ENCODE peak calls at places on chromosomes 3 and 15, in six cellular contexts. Y is MM.1S, W is progenitor cell of endocrine pancreas, C is Panc1, E is A673, I is WTC11. Z is an unnamed sample.

GRCh38 chr3:132071043-132071442 is 36.2 kb upstream of the CPNE4 start:
- DNase-seq in Y (no peak), W (no peak), C (no peak), E (peak), I (no peak), Z (no peak)

GRCh38 chr3:132255041-132255745 is 62.0 kb upstream of the ACP3 start:
- DNase-seq in Y (no peak), W (no peak), C (no peak), E (peak), I (no peak), Z (no peak)

GRCh38 chr3:69865920-69866679 is 126.8 kb downstream of the MITF start:
- DNase-seq in Y (no peak), W (peak), C (no peak), E (no peak), I (peak), Z (no peak)

GRCh38 chr3:50340404-50341329 is at the start of gene RASSF1:
- DNase-seq in Y (no peak), W (no peak), C (no peak), E (no peak), I (peak), Z (peak)

GRCh38 chr3:45199837-45200648 is 26.0 kb downstream of the TMEM158 start:
- DNase-seq in Y (no peak), W (no peak), C (peak), E (peak), I (no peak), Z (no peak)

GRCh38 chr15:93037341-93038063 is 51.5 kb downstream of the RGMA start:
- DNase-seq in Y (no peak), W (no peak), C (no peak), E (no peak), I (peak), Z (no peak)

GRCh38 chr3:155525324-155525833 is 219.5 kb downstream of the PLCH1 start:
- DNase-seq in Y (no peak), W (no peak), C (no peak), E (no peak), I (no peak), Z (no peak)

GRCh38 chr3:58751235-58751634 is 84.7 kb upstream of the FAM3D start:
- DNase-seq in Y (no peak), W (no peak), C (no peak), E (no peak), I (no peak), Z (no peak)

GRCh38 chr3:75082845-75083244 is 468.4 kb upstream of the CNTN3 start:
- DNase-seq in Y (no peak), W (no peak), C (no peak), E (no peak), I (no peak), Z (no peak)

GRCh38 chr3:119831022-119831421 is 49.1 kb downstream of the NR1I2 start:
- DNase-seq in Y (no peak), W (no peak), C (no peak), E (peak), I (no peak), Z (no peak)

GRCh38 chr15:75705854-75706681 is 6.6 kb downstream of the CSPG4 start:
- DNase-seq in Y (no peak), W (no peak), C (no peak), E (no peak), I (no peak), Z (no peak)

GRCh38 chr3:10932596-10932995 is 60.0 kb upstream of the SLC6A1 start:
- DNase-seq in Y (no peak), W (no peak), C (no peak), E (no peak), I (no peak), Z (no peak)

GRCh38 chr3:16866447-16867025 is 18.2 kb upstream of the PLCL2 start:
- DNase-seq in Y (no peak), W (no peak), C (no peak), E (no peak), I (no peak), Z (no peak)

GRCh38 chr15:46644493-46645481 is 1010.0 kb downstream of the SQOR start:
- DNase-seq in Y (peak), W (no peak), C (no peak), E (no peak), I (no peak), Z (no peak)

GRCh38 chr3:99355465-99355864 is 282.9 kb upstream of the COL8A1 start:
- DNase-seq in Y (no peak), W (no peak), C (no peak), E (no peak), I (no peak), Z (no peak)

GRCh38 chr3:115800489-115801080 is 177.3 kb downstream of the GAP43 start:
- DNase-seq in Y (no peak), W (no peak), C (no peak), E (no peak), I (no peak), Z (no peak)

GRCh38 chr15:29568840-29569532 is 253.3 kb downstream of the TJP1 start:
- DNase-seq in Y (peak), W (no peak), C (no peak), E (peak), I (peak), Z (no peak)

GRCh38 chr3:5657109-5657508 is 469.6 kb downstream of the EDEM1 start:
- DNase-seq in Y (peak), W (no peak), C (no peak), E (no peak), I (no peak), Z (no peak)

GRCh38 chr3:53030864-53031445 is 14.9 kb downstream of the SFMBT1 start:
- DNase-seq in Y (no peak), W (no peak), C (no peak), E (no peak), I (peak), Z (no peak)

GRCh38 chr3:129605593-129606521 is 619 bp downstream of the PLXND1 start:
- DNase-seq in Y (peak), W (no peak), C (no peak), E (peak), I (peak), Z (peak)

GRCh38 chr15:42863572-42864239 is 56.9 kb downstream of the TTBK2 start:
- DNase-seq in Y (no peak), W (no peak), C (no peak), E (no peak), I (no peak), Z (no peak)

GRCh38 chr3:118628704-118629341 is 405.8 kb downstream of the IGSF11 start:
- DNase-seq in Y (peak), W (peak), C (peak), E (peak), I (peak), Z (no peak)

GRCh38 chr15:22947101-22948000 is 32.8 kb downstream of the CYFIP1 start:
- DNase-seq in Y (no peak), W (no peak), C (no peak), E (no peak), I (no peak), Z (no peak)

GRCh38 chr15:29089731-29090616 is 179.6 kb downstream of the NSMCE3 start:
- DNase-seq in Y (no peak), W (no peak), C (no peak), E (peak), I (no peak), Z (no peak)

GRCh38 chr3:45406812-45407211 is 18.4 kb downstream of the LARS2 start:
- DNase-seq in Y (no peak), W (no peak), C (no peak), E (no peak), I (no peak), Z (no peak)

GRCh38 chr3:11136871-11137626 is 17.2 kb upstream of the HRH1 start:
- DNase-seq in Y (no peak), W (no peak), C (peak), E (peak), I (no peak), Z (no peak)

GRCh38 chr3:145578465-145578864 is 582.5 kb downstream of the PLOD2 start:
- DNase-seq in Y (no peak), W (no peak), C (no peak), E (no peak), I (no peak), Z (no peak)

GRCh38 chr3:108146139-108146538 is 55.3 kb upstream of the CD47 start:
- DNase-seq in Y (no peak), W (no peak), C (no peak), E (no peak), I (no peak), Z (no peak)

GRCh38 chr3:97827741-97828471 is 6.1 kb downstream of the CRYBG3 start:
- DNase-seq in Y (no peak), W (no peak), C (no peak), E (no peak), I (no peak), Z (no peak)

GRCh38 chr15:69031013-69032001 is 16.8 kb downstream of the NOX5 start:
- DNase-seq in Y (no peak), W (peak), C (no peak), E (peak), I (peak), Z (no peak)

DNA sequence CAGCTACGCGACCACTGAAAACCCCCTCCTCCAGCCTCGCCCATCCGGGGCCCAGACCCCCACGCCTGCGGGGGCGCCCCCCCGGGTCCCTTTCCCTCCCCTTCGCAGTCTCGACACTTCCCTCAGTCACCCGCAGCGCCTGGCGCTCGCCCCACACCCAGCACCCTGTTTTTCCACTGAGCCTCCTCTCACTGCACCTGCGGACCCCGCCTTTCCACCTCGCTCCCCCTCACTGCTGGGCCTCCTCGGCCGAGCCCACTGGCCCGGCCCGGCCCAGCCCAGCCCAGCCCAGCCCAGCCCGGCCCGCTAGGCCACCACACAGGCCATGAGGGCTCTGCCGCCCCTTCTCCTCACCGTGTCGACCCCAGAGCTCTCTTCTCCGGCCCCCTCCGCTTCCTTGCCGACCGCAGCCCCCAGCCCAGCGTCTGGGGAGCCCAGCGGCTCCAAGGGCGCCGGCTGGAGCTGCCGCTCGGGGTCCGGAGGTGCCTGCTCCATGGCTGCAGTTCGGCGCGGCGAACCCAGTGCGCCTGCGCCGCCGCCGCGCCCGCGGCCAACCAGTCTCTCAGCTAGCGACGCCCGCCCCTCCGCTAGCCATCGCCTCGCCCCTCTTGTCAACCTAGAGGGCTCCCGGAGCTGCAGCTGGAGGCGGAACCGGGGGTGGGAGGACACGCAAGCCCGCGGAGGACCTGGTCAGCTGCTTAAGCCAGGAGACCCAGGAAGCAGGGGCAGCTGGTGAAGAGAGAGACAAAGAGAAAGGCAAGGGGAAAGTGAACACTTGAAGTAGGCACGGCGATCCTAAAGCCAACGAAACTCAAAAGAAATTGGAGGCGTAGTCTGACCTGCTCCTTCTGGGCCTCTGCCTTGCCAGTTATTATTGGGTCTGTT is at the start of gene SNX4:
- DNase-seq in Y (peak), W (peak), C (peak), E (peak), I (peak), Z (peak)
- TF ChIP-seq CTCF in Y (no peak), W (no peak), C (no peak), E (no peak), I (no peak), Z (no peak)

GRCh38 chr15:40082195-40082868 is 26.3 kb downstream of the BMF start:
- DNase-seq in Y (no peak), W (no peak), C (no peak), E (no peak), I (no peak), Z (peak)

GRCh38 chr15:40083756-40084101 is 24.9 kb downstream of the BMF start:
- DNase-seq in Y (no peak), W (no peak), C (no peak), E (no peak), I (no peak), Z (no peak)

GRCh38 chr15:40080847-40081246 is 27.8 kb downstream of the BMF start:
- DNase-seq in Y (no peak), W (no peak), C (no peak), E (no peak), I (no peak), Z (no peak)

GRCh38 chr15:40080104-40080503 is 28.6 kb downstream of the BMF start:
- DNase-seq in Y (no peak), W (no peak), C (no peak), E (no peak), I (no peak), Z (no peak)

DNA sequence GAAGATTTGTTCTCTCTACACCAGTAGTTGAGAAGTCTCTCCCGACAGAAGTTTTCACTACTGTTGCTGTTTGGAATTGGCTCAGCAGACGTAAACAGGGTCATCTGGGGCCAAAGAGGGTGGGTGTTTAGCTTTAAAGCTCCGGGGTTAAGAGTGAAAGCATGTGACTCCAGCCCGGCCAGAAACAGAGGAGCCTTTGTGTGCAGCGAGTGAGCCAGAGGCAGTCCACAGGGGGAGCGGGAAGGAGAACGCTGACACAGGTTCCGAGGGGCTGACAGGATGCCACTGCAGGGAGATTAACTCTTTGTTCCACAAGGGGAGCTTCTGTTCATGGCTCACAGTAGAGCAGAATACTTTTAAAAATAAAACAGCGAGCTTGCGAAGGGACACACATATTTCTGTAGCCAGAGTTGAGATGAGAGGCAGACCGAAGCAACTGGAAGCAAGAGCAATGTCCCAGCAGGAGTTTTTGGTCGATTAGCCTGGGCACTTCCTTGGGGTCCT is 26.9 kb downstream of the BMF start:
- DNase-seq in Y (peak), W (peak), C (no peak), E (peak), I (peak), Z (no peak)
- TF ChIP-seq CTCF in Y (no peak), W (no peak), C (no peak), E (no peak), I (no peak), Z (no peak)

DNA sequence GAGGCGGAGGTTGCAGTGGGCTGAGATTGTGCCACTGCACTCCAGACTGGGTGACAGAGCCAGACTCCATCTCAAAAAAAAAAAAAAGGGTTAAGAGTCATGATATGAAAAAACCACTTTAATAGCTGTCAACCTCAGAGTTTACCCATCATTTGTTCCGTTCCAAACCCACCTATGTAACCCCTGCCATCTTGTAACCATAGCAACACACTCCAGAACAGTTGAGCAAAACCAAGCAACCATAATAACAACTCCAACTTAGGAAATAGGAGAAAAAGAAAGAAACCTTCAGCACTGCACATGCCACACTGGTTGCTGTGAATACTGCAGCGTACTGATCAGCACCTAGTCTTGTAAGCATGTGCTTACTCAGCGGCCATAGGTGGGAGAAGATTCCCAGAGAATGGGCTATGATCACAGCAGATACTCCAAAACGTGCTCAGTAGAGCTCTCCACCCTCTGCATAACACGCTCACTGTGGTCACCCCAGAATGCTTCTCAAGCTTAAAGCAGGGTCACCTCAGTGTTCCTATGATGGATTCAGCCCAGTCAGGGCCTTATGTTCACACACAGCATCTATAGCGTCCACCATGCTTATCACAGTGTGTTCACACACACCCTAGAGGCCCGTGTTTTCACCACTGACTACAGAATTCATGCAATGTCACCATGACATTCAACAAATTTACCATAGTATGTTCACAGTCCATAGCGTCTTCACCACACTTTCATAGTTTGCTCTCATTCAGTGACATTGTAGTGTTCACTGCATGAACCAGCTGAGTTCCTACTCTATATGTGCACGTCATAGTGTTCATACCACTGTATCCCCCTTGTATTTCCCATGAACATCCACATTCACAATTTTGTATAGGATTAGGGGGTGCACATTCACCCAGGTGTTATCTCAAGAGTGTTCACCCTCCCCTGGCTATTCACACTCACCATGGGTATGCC is 6.5 kb upstream of the CILP start:
- DNase-seq in Y (no peak), W (no peak), C (no peak), E (no peak), I (no peak), Z (no peak)
- TF ChIP-seq CTCF in Y (no peak), W (no peak), C (no peak), E (no peak), I (no peak), Z (no peak)

DNA sequence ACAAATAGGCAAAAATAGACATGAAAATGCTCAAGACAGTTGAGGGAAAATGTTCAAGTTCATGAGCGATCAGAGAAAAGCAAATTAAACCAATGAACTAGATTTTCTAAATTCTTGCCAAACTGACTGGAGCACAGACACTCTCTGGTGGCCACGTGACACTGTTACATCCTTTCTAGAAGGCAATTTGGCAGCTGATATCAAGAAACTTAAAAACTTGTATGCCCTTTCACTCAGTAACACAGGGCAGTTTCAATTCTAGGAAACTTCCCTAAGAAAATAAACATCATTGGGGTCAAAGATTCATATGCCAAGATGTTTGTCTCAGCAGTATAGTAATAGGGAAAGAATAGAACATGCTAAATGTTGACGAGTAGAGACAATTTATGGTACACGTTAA is 52.2 kb downstream of the ABHD5 start:
- DNase-seq in Y (no peak), W (no peak), C (no peak), E (no peak), I (no peak), Z (no peak)
- TF ChIP-seq CTCF in Y (peak), W (peak), C (no peak), E (peak), I (no peak), Z (no peak)

GRCh38 chr3:54941690-54942362 is 14.0 kb upstream of the LRTM1 start:
- DNase-seq in Y (no peak), W (no peak), C (no peak), E (no peak), I (no peak), Z (no peak)

GRCh38 chr3:54935869-54936268 is 8.0 kb upstream of the LRTM1 start:
- DNase-seq in Y (no peak), W (no peak), C (no peak), E (no peak), I (no peak), Z (no peak)

GRCh38 chr3:54932606-54933005 is 4.7 kb upstream of the LRTM1 start:
- DNase-seq in Y (no peak), W (no peak), C (no peak), E (no peak), I (no peak), Z (no peak)

GRCh38 chr3:54939591-54940300 is 11.9 kb upstream of the LRTM1 start:
- DNase-seq in Y (no peak), W (no peak), C (no peak), E (no peak), I (no peak), Z (no peak)

GRCh38 chr3:54936561-54936960 is 8.7 kb upstream of the LRTM1 start:
- DNase-seq in Y (no peak), W (no peak), C (no peak), E (no peak), I (no peak), Z (no peak)
- TF ChIP-seq CTCF in Y (no peak), W (no peak), C (no peak), E (no peak), I (no peak), Z (no peak)

DNA sequence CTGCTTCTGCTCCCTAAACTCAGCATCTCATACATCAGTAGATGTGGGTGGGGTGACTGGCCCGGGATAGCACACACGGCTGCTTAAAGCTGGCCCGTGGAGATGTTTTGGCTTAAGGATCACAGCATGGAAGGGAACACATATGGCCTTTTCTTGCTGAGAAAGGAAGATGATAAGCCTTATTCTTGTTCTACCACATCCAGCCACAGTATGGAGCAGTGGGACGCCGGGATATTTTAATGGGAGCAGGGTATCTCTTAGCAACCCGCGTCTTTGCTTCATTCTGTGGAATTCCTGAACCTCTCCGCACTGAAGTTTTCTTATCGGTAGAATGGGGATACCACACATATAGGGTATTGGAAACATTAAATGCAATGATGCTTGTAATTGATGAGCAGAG is 94.1 kb upstream of the PROK2 start:
- DNase-seq in Y (no peak), W (no peak), C (no peak), E (peak), I (no peak), Z (no peak)
- TF ChIP-seq CTCF in Y (no peak), W (no peak), C (no peak), E (no peak), I (no peak), Z (no peak)

Z was measured in activated B cell treated with CpG ODN at 0.5 μM for 24 hours.